ENCODE peak calls at places on chromosomes 11 and 22, in seven cellular contexts. One of them, this sample, is unnamed.

GRCh38 chr11:119533931-119534694 is 111.1 kb upstream of the THY1 start:
- DNase-seq in GM13977: peak
- DNase-seq in osteocyte: peak
- DNase-seq in SK-N-DZ: peak
- DNase-seq in AG09319: no peak
- DNase-seq in activated CD4-positive, alpha-beta T cell treated with anti-CD3 and anti-CD28 coated beads, Interleukin-2, amount 10 ng/mL, durations not matched to agents 7 days and 5 days: peak
- DNase-seq in GM23338: peak
- DNase-seq in this sample: peak

GRCh38 chr11:76792505-76793264 is 9.5 kb downstream of the TSKU start:
- DNase-seq in SK-N-DZ: no peak
- DNase-seq in osteocyte: no peak
- DNase-seq in GM13977: no peak
- DNase-seq in activated CD4-positive, alpha-beta T cell treated with anti-CD3 and anti-CD28 coated beads, Interleukin-2, amount 10 ng/mL, durations not matched to agents 7 days and 5 days: no peak
- DNase-seq in AG09319: no peak
- DNase-seq in GM23338: no peak
- DNase-seq in this sample: no peak

GRCh38 chr11:123143476-123143875 is 51.6 kb downstream of the CLMP start:
- DNase-seq in GM23338: no peak
- DNase-seq in osteocyte: no peak
- DNase-seq in SK-N-DZ: no peak
- DNase-seq in activated CD4-positive, alpha-beta T cell treated with anti-CD3 and anti-CD28 coated beads, Interleukin-2, amount 10 ng/mL, durations not matched to agents 7 days and 5 days: no peak
- DNase-seq in GM13977: no peak
- DNase-seq in AG09319: no peak
- DNase-seq in this sample: peak

GRCh38 chr22:20444325-20444724 is 6.7 kb upstream of the SCARF2 start:
- DNase-seq in activated CD4-positive, alpha-beta T cell treated with anti-CD3 and anti-CD28 coated beads, Interleukin-2, amount 10 ng/mL, durations not matched to agents 7 days and 5 days: no peak
- DNase-seq in osteocyte: no peak
- DNase-seq in SK-N-DZ: no peak
- DNase-seq in GM13977: no peak
- DNase-seq in GM23338: no peak
- DNase-seq in AG09319: no peak
- DNase-seq in this sample: no peak

GRCh38 chr11:125433454-125434121 is 62.5 kb downstream of the FEZ1 start:
- DNase-seq in SK-N-DZ: peak
- DNase-seq in osteocyte: no peak
- DNase-seq in GM13977: peak
- DNase-seq in AG09319: no peak
- DNase-seq in activated CD4-positive, alpha-beta T cell treated with anti-CD3 and anti-CD28 coated beads, Interleukin-2, amount 10 ng/mL, durations not matched to agents 7 days and 5 days: no peak
- DNase-seq in GM23338: peak
- DNase-seq in this sample: peak

GRCh38 chr11:46127150-46127638 is 5.9 kb upstream of the PHF21A start:
- DNase-seq in activated CD4-positive, alpha-beta T cell treated with anti-CD3 and anti-CD28 coated beads, Interleukin-2, amount 10 ng/mL, durations not matched to agents 7 days and 5 days: peak
- DNase-seq in AG09319: no peak
- DNase-seq in SK-N-DZ: peak
- DNase-seq in osteocyte: no peak
- DNase-seq in GM13977: peak
- DNase-seq in GM23338: peak
- DNase-seq in this sample: peak

GRCh38 chr22:46293591-46294260 is 2.9 kb upstream of the GTSE1 start:
- DNase-seq in GM13977: no peak
- DNase-seq in GM23338: no peak
- DNase-seq in osteocyte: no peak
- DNase-seq in SK-N-DZ: no peak
- DNase-seq in AG09319: no peak
- DNase-seq in activated CD4-positive, alpha-beta T cell treated with anti-CD3 and anti-CD28 coated beads, Interleukin-2, amount 10 ng/mL, durations not matched to agents 7 days and 5 days: no peak
- DNase-seq in this sample: peak

GRCh38 chr11:76371170-76371569 is 9.8 kb downstream of the THAP12 start:
- DNase-seq in GM23338: no peak
- DNase-seq in AG09319: no peak
- DNase-seq in SK-N-DZ: no peak
- DNase-seq in osteocyte: no peak
- DNase-seq in activated CD4-positive, alpha-beta T cell treated with anti-CD3 and anti-CD28 coated beads, Interleukin-2, amount 10 ng/mL, durations not matched to agents 7 days and 5 days: no peak
- DNase-seq in GM13977: peak
- DNase-seq in this sample: peak

GRCh38 chr11:34266090-34266912 is 91.5 kb downstream of the ABTB2 start:
- DNase-seq in AG09319: peak
- DNase-seq in SK-N-DZ: no peak
- DNase-seq in GM13977: no peak
- DNase-seq in GM23338: no peak
- DNase-seq in activated CD4-positive, alpha-beta T cell treated with anti-CD3 and anti-CD28 coated beads, Interleukin-2, amount 10 ng/mL, durations not matched to agents 7 days and 5 days: no peak
- DNase-seq in osteocyte: no peak
- DNase-seq in this sample: peak

GRCh38 chr11:57644748-57645715 is 4.7 kb downstream of the YPEL4 start:
- DNase-seq in activated CD4-positive, alpha-beta T cell treated with anti-CD3 and anti-CD28 coated beads, Interleukin-2, amount 10 ng/mL, durations not matched to agents 7 days and 5 days: peak
- DNase-seq in osteocyte: peak
- DNase-seq in GM23338: peak
- DNase-seq in SK-N-DZ: peak
- DNase-seq in GM13977: peak
- DNase-seq in AG09319: no peak
- DNase-seq in this sample: peak

GRCh38 chr11:26569646-26570045 is 2.4 kb downstream of the MUC15 start:
- DNase-seq in GM23338: no peak
- DNase-seq in AG09319: no peak
- DNase-seq in GM13977: no peak
- DNase-seq in SK-N-DZ: no peak
- DNase-seq in activated CD4-positive, alpha-beta T cell treated with anti-CD3 and anti-CD28 coated beads, Interleukin-2, amount 10 ng/mL, durations not matched to agents 7 days and 5 days: no peak
- DNase-seq in osteocyte: no peak
- DNase-seq in this sample: no peak

GRCh38 chr11:9834281-9834680 is 170.4 kb downstream of the SWAP70 start:
- DNase-seq in activated CD4-positive, alpha-beta T cell treated with anti-CD3 and anti-CD28 coated beads, Interleukin-2, amount 10 ng/mL, durations not matched to agents 7 days and 5 days: no peak
- DNase-seq in SK-N-DZ: peak
- DNase-seq in GM13977: no peak
- DNase-seq in AG09319: no peak
- DNase-seq in GM23338: no peak
- DNase-seq in osteocyte: no peak
- DNase-seq in this sample: no peak

GRCh38 chr22:49735411-49736311 is 92.0 kb downstream of the BRD1 start:
- DNase-seq in GM13977: peak
- DNase-seq in SK-N-DZ: no peak
- DNase-seq in osteocyte: peak
- DNase-seq in AG09319: no peak
- DNase-seq in GM23338: no peak
- DNase-seq in activated CD4-positive, alpha-beta T cell treated with anti-CD3 and anti-CD28 coated beads, Interleukin-2, amount 10 ng/mL, durations not matched to agents 7 days and 5 days: peak
- DNase-seq in this sample: no peak

GRCh38 chr11:9269492-9270030 is 4.4 kb upstream of the DENND5A start:
- DNase-seq in AG09319: no peak
- DNase-seq in activated CD4-positive, alpha-beta T cell treated with anti-CD3 and anti-CD28 coated beads, Interleukin-2, amount 10 ng/mL, durations not matched to agents 7 days and 5 days: no peak
- DNase-seq in GM23338: no peak
- DNase-seq in SK-N-DZ: no peak
- DNase-seq in GM13977: no peak
- DNase-seq in osteocyte: no peak
- DNase-seq in this sample: no peak

GRCh38 chr22:20128902-20129746 is 2.5 kb upstream of the ZDHHC8 start:
- DNase-seq in SK-N-DZ: peak
- DNase-seq in activated CD4-positive, alpha-beta T cell treated with anti-CD3 and anti-CD28 coated beads, Interleukin-2, amount 10 ng/mL, durations not matched to agents 7 days and 5 days: peak
- DNase-seq in GM23338: peak
- DNase-seq in GM13977: no peak
- DNase-seq in AG09319: no peak
- DNase-seq in osteocyte: no peak
- DNase-seq in this sample: peak

GRCh38 chr11:8030526-8031247 is 43.5 kb downstream of the EIF3F start:
- DNase-seq in activated CD4-positive, alpha-beta T cell treated with anti-CD3 and anti-CD28 coated beads, Interleukin-2, amount 10 ng/mL, durations not matched to agents 7 days and 5 days: no peak
- DNase-seq in osteocyte: peak
- DNase-seq in GM23338: no peak
- DNase-seq in GM13977: no peak
- DNase-seq in AG09319: no peak
- DNase-seq in SK-N-DZ: no peak
- DNase-seq in this sample: no peak

GRCh38 chr11:13082588-13082987 is 73.5 kb downstream of the RASSF10 start:
- DNase-seq in GM13977: no peak
- DNase-seq in osteocyte: no peak
- DNase-seq in AG09319: no peak
- DNase-seq in GM23338: no peak
- DNase-seq in activated CD4-positive, alpha-beta T cell treated with anti-CD3 and anti-CD28 coated beads, Interleukin-2, amount 10 ng/mL, durations not matched to agents 7 days and 5 days: no peak
- DNase-seq in SK-N-DZ: no peak
- DNase-seq in this sample: no peak

GRCh38 chr11:79973701-79974626 is 533.1 kb upstream of the TENM4 start:
- DNase-seq in GM13977: no peak
- DNase-seq in osteocyte: no peak
- DNase-seq in AG09319: no peak
- DNase-seq in GM23338: peak
- DNase-seq in SK-N-DZ: no peak
- DNase-seq in activated CD4-positive, alpha-beta T cell treated with anti-CD3 and anti-CD28 coated beads, Interleukin-2, amount 10 ng/mL, durations not matched to agents 7 days and 5 days: no peak
- DNase-seq in this sample: no peak

GRCh38 chr22:26164174-26164573 is 5.1 kb upstream of the SEZ6L start:
- DNase-seq in AG09319: no peak
- DNase-seq in osteocyte: peak
- DNase-seq in activated CD4-positive, alpha-beta T cell treated with anti-CD3 and anti-CD28 coated beads, Interleukin-2, amount 10 ng/mL, durations not matched to agents 7 days and 5 days: no peak
- DNase-seq in SK-N-DZ: no peak
- DNase-seq in GM13977: no peak
- DNase-seq in GM23338: no peak
- DNase-seq in this sample: no peak

GRCh38 chr11:426851-427250 is 12.1 kb upstream of the SIGIRR start:
- DNase-seq in GM23338: no peak
- DNase-seq in activated CD4-positive, alpha-beta T cell treated with anti-CD3 and anti-CD28 coated beads, Interleukin-2, amount 10 ng/mL, durations not matched to agents 7 days and 5 days: no peak
- DNase-seq in GM13977: no peak
- DNase-seq in AG09319: no peak
- DNase-seq in osteocyte: no peak
- DNase-seq in SK-N-DZ: no peak
- DNase-seq in this sample: no peak

GRCh38 chr11:117878939-117879475 is 2.5 kb upstream of the FXYD6 start:
- DNase-seq in AG09319: no peak
- DNase-seq in GM13977: no peak
- DNase-seq in osteocyte: peak
- DNase-seq in GM23338: no peak
- DNase-seq in SK-N-DZ: no peak
- DNase-seq in activated CD4-positive, alpha-beta T cell treated with anti-CD3 and anti-CD28 coated beads, Interleukin-2, amount 10 ng/mL, durations not matched to agents 7 days and 5 days: no peak
- DNase-seq in this sample: no peak

GRCh38 chr11:130631119-130631518 is 182.7 kb downstream of the ADAMTS15 start:
- DNase-seq in activated CD4-positive, alpha-beta T cell treated with anti-CD3 and anti-CD28 coated beads, Interleukin-2, amount 10 ng/mL, durations not matched to agents 7 days and 5 days: no peak
- DNase-seq in AG09319: no peak
- DNase-seq in osteocyte: no peak
- DNase-seq in GM13977: no peak
- DNase-seq in SK-N-DZ: no peak
- DNase-seq in GM23338: no peak
- DNase-seq in this sample: peak

GRCh38 chr22:39528080-39528661 is 4.4 kb downstream of the RPS19BP1 start:
- DNase-seq in GM13977: no peak
- DNase-seq in osteocyte: no peak
- DNase-seq in SK-N-DZ: peak
- DNase-seq in activated CD4-positive, alpha-beta T cell treated with anti-CD3 and anti-CD28 coated beads, Interleukin-2, amount 10 ng/mL, durations not matched to agents 7 days and 5 days: no peak
- DNase-seq in AG09319: no peak
- DNase-seq in GM23338: no peak
- DNase-seq in this sample: no peak

GRCh38 chr22:41340357-41340756 is 39.0 kb downstream of the ZC3H7B start:
- DNase-seq in GM13977: no peak
- DNase-seq in AG09319: no peak
- DNase-seq in SK-N-DZ: no peak
- DNase-seq in GM23338: no peak
- DNase-seq in osteocyte: no peak
- DNase-seq in activated CD4-positive, alpha-beta T cell treated with anti-CD3 and anti-CD28 coated beads, Interleukin-2, amount 10 ng/mL, durations not matched to agents 7 days and 5 days: no peak
- DNase-seq in this sample: no peak

GRCh38 chr22:46370584-46371373 is 35.3 kb downstream of the TRMU start:
- DNase-seq in activated CD4-positive, alpha-beta T cell treated with anti-CD3 and anti-CD28 coated beads, Interleukin-2, amount 10 ng/mL, durations not matched to agents 7 days and 5 days: peak
- DNase-seq in AG09319: no peak
- DNase-seq in GM23338: no peak
- DNase-seq in osteocyte: no peak
- DNase-seq in SK-N-DZ: no peak
- DNase-seq in GM13977: no peak
- DNase-seq in this sample: no peak

GRCh38 chr11:73856001-73856663 is 20.5 kb downstream of the COA4 start:
- DNase-seq in osteocyte: no peak
- DNase-seq in GM13977: no peak
- DNase-seq in SK-N-DZ: peak
- DNase-seq in AG09319: no peak
- DNase-seq in activated CD4-positive, alpha-beta T cell treated with anti-CD3 and anti-CD28 coated beads, Interleukin-2, amount 10 ng/mL, durations not matched to agents 7 days and 5 days: no peak
- DNase-seq in GM23338: no peak
- DNase-seq in this sample: no peak

GRCh38 chr22:32919629-32920028 is 118.1 kb downstream of the TIMP3 start:
- DNase-seq in GM13977: no peak
- DNase-seq in GM23338: no peak
- DNase-seq in AG09319: no peak
- DNase-seq in activated CD4-positive, alpha-beta T cell treated with anti-CD3 and anti-CD28 coated beads, Interleukin-2, amount 10 ng/mL, durations not matched to agents 7 days and 5 days: no peak
- DNase-seq in SK-N-DZ: no peak
- DNase-seq in osteocyte: no peak
- DNase-seq in this sample: no peak

GRCh38 chr11:119116235-119116594 is 5.2 kb upstream of the HINFP start:
- DNase-seq in AG09319: no peak
- DNase-seq in activated CD4-positive, alpha-beta T cell treated with anti-CD3 and anti-CD28 coated beads, Interleukin-2, amount 10 ng/mL, durations not matched to agents 7 days and 5 days: no peak
- DNase-seq in GM13977: no peak
- DNase-seq in GM23338: no peak
- DNase-seq in SK-N-DZ: no peak
- DNase-seq in osteocyte: no peak
- DNase-seq in this sample: no peak